ENCODE peak calls at places on chromosomes 3 and 15, in five cellular contexts. Y is sigmoid colon, F is endothelial cell of umbilical vein, Q is esophagus squamous epithelium, E is breast epithelium. R is an unnamed sample. For H3K4me1 and H3K27me3, the result is how much of the 10 kb centered on the place peaks cover.

GRCh38 chr3:116709479-116709878 is at the start of gene TUSC7:
- DNase-seq in Y (no peak), F (no peak), Q (no peak), E (no peak), R (no peak)

GRCh38 chr3:188274249-188274915 is 120.4 kb downstream of the LPP start:
- DNase-seq in Y (no peak), F (no peak), Q (no peak), E (no peak), R (no peak)

GRCh38 chr3:59992578-59992977 is 942.8 kb upstream of the CFAP20DC start:
- DNase-seq in Y (no peak), F (no peak), Q (no peak), E (no peak), R (no peak)

GRCh38 chr3:14834807-14835466 is 16.2 kb downstream of the FGD5 start:
- DNase-seq in Y (peak), F (no peak), Q (no peak), E (no peak), R (no peak)

GRCh38 chr15:94305133-94305532 is 73.8 kb downstream of the MCTP2 start:
- DNase-seq in Y (no peak), F (no peak), Q (no peak), E (no peak), R (no peak)

GRCh38 chr15:99172171-99172570 is 67.3 kb downstream of the SYNM start:
- DNase-seq in Y (no peak), F (no peak), Q (no peak), E (peak), R (no peak)

GRCh38 chr15:94348084-94348483 is 116.7 kb downstream of the MCTP2 start:
- DNase-seq in Y (no peak), F (no peak), Q (no peak), E (no peak), R (no peak)

GRCh38 chr3:11300970-11301369 is 28.8 kb downstream of the ATG7 start:
- DNase-seq in Y (no peak), F (no peak), Q (no peak), E (no peak), R (no peak)

GRCh38 chr3:8458711-8459110 is 42.9 kb upstream of the LMCD1 start:
- DNase-seq in Y (no peak), F (peak), Q (no peak), E (no peak), R (no peak)

GRCh38 chr3:192092388-192093005 is 631.5 kb downstream of the PYDC2 start:
- DNase-seq in Y (no peak), F (no peak), Q (no peak), E (no peak), R (no peak)

GRCh38 chr3:101809178-101810022 is 30.4 kb downstream of the NXPE3 start:
- DNase-seq in Y (no peak), F (peak), Q (no peak), E (no peak), R (no peak)

GRCh38 chr3:149151843-149152242 is 22.4 kb downstream of the HPS3 start:
- DNase-seq in Y (no peak), F (peak), Q (no peak), E (no peak), R (no peak)

GRCh38 chr3:139427283-139428060 is 38.0 kb upstream of the COPB2 start:
- DNase-seq in Y (no peak), F (peak), Q (no peak), E (no peak), R (no peak)

GRCh38 chr3:132723024-132723462 is 834 bp upstream of the NPHP3 start:
- DNase-seq in Y (no peak), F (no peak), Q (no peak), E (no peak), R (no peak)

GRCh38 chr3:116059421-116060096 is 385.7 kb downstream of the LSAMP start:
- DNase-seq in Y (no peak), F (no peak), Q (no peak), E (no peak), R (no peak)

GRCh38 chr15:57138260-57138895 is 219.9 kb downstream of the TCF12 start:
- DNase-seq in Y (no peak), F (peak), Q (no peak), E (no peak), R (no peak)

GRCh38 chr15:52445954-52446353 is 82.7 kb downstream of the MYO5A start:
- DNase-seq in Y (no peak), F (no peak), Q (no peak), E (no peak), R (no peak)

GRCh38 chr15:44812029-44812517 is 75.7 kb downstream of the TRIM69 start:
- DNase-seq in Y (no peak), F (no peak), Q (no peak), E (peak), R (peak)

GRCh38 chr3:58009026-58009748 is 965 bp downstream of the FLNB start:
- DNase-seq in Y (peak), F (no peak), Q (no peak), E (no peak), R (no peak)

GRCh38 chr3:38022301-38022700 is 7.1 kb downstream of the PLCD1 start:
- DNase-seq in Y (no peak), F (no peak), Q (no peak), E (no peak), R (no peak)

GRCh38 chr3:4581905-4582611 is 88.9 kb downstream of the ITPR1 start:
- DNase-seq in Y (no peak), F (no peak), Q (no peak), E (no peak), R (no peak)

GRCh38 chr3:196178993-196179379 is 32.2 kb downstream of the ZDHHC19 start:
- DNase-seq in Y (no peak), F (no peak), Q (no peak), E (no peak), R (no peak)

GRCh38 chr3:126102530-126102951 is 18.6 kb upstream of the SLC41A3 start:
- DNase-seq in Y (peak), F (peak), Q (no peak), E (peak), R (no peak)

GRCh38 chr3:16741890-16742289 is 136.7 kb upstream of the DAZL start:
- DNase-seq in Y (no peak), F (no peak), Q (no peak), E (no peak), R (peak)

GRCh38 chr3:149388001-149388435 is 10.6 kb upstream of the TM4SF1 start:
- DNase-seq in Y (no peak), F (peak), Q (no peak), E (no peak), R (no peak)

GRCh38 chr15:95718441-95718840 is 612.1 kb upstream of the NR2F2 start:
- DNase-seq in Y (peak), F (no peak), Q (no peak), E (peak), R (peak)

GRCh38 chr3:169771651-169772529 is 1.3 kb upstream of the MYNN start:
- DNase-seq in Y (peak), F (peak), Q (no peak), E (no peak), R (no peak)

GRCh38 chr15:81194723-81195122 is 2.0 kb upstream of the IL16 start:
- DNase-seq in Y (no peak), F (no peak), Q (no peak), E (no peak), R (no peak)

GRCh38 chr3:20405731-20406130 is 219.7 kb upstream of the SGO1 start:
- DNase-seq in Y (no peak), F (no peak), Q (no peak), E (no peak), R (no peak)

GRCh38 chr15:28942046-28942445 is 56.3 kb downstream of the APBA2 start:
- DNase-seq in Y (peak), F (no peak), Q (no peak), E (no peak), R (no peak)

GRCh38 chr3:46065294-46065705 is 38.0 kb upstream of the XCR1 start:
- DNase-seq in Y (no peak), F (no peak), Q (no peak), E (peak), R (no peak)

GRCh38 chr3:173397161-173398110 is at the start of gene NLGN1:
- DNase-seq in Y (peak), F (peak), Q (no peak), E (peak), R (peak)

GRCh38 chr15:66631616-66632263 is 65.9 kb upstream of the LCTL start:
- DNase-seq in Y (no peak), F (no peak), Q (no peak), E (no peak), R (no peak)

GRCh38 chr3:53525765-53526761 is 31.7 kb downstream of the CACNA1D start:
- DNase-seq in Y (peak), F (no peak), Q (no peak), E (peak), R (no peak)

GRCh38 chr3:135471911-135472310 is 493.6 kb upstream of the PPP2R3A start:
- DNase-seq in Y (no peak), F (no peak), Q (no peak), E (no peak), R (no peak)

GRCh38 chr3:25055981-25056380 is 372.1 kb upstream of the RARB start:
- DNase-seq in Y (no peak), F (no peak), Q (no peak), E (no peak), R (no peak)

GRCh38 chr3:46892285-46893145 is 15.0 kb downstream of the PTH1R start:
- DNase-seq in Y (peak), F (peak), Q (no peak), E (peak), R (peak)

GRCh38 chr15:75961332-75961731 is 50.9 kb downstream of the NRG4 start:
- DNase-seq in Y (no peak), F (no peak), Q (no peak), E (no peak), R (no peak)

GRCh38 chr3:27712136-27713065 is 9.7 kb downstream of the EOMES start:
- DNase-seq in Y (peak), F (peak), Q (no peak), E (peak), R (peak)

DNA sequence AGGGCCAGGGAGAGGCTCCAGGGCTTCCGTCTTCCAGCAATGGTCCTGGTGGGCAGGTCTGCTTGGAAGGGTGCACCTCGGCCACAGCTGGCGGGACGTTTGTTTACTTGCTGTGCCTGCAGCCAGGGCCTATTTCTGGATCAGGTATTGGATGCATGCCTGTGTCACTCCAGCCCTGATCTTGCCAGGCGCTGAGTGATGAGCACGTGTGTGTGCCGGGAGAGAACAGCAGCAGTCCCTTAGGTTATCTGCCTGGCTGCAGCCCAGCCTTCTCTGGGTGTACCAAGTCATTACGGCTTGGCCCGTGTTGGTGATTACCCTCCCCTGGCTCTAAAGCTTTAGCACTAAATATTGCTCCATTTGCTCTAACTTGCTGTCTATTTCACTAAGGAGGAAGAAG is 14.9 kb downstream of the CCDC32 start:
- DNase-seq in Y (no peak), F (no peak), Q (no peak), E (no peak), R (peak)
- TF ChIP-seq POLR2A in Y (no peak), F (no peak), Q (no peak), E (no peak), R (no peak)

DNA sequence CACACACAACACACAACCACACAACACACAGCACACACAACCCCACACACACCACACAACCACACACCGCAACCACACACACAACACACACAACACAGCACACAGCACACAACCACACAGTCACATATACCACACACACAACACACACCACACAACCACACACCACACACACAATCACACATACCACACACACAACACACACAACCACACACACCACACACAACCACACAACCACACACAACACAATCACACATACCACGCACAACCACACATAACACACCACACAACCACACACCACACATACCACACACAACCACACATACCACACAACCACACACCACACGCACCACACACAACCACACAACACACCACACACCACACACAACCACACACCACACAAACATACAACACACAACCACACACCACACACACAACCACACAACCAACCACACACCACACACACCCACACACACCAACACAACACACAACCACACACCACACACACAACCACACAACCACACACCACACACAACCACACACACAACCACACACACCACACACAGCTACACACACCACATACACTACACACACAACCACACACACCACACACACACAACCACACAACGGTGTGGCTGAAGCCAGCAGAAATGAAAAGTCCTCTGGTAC is 23.6 kb downstream of the CPN2 start:
- DNase-seq in Y (no peak), F (no peak), Q (no peak), E (no peak), R (no peak)
- H3K4me1 ChIP-seq in Y (under half), F (under half), Q (half or more), E (under half), R (under half)

GRCh38 chr15:37107754-37108724 is 7.7 kb upstream of the MEIS2 start:
- DNase-seq in Y (no peak), F (no peak), Q (no peak), E (no peak), R (no peak)

GRCh38 chr15:37104413-37105392 is 4.4 kb upstream of the MEIS2 start:
- DNase-seq in Y (no peak), F (no peak), Q (no peak), E (no peak), R (no peak)

GRCh38 chr15:37106490-37107001 is 6.2 kb upstream of the MEIS2 start:
- DNase-seq in Y (peak), F (peak), Q (no peak), E (no peak), R (no peak)

GRCh38 chr15:37107071-37107753 is 6.9 kb upstream of the MEIS2 start:
- DNase-seq in Y (peak), F (no peak), Q (no peak), E (no peak), R (no peak)

DNA sequence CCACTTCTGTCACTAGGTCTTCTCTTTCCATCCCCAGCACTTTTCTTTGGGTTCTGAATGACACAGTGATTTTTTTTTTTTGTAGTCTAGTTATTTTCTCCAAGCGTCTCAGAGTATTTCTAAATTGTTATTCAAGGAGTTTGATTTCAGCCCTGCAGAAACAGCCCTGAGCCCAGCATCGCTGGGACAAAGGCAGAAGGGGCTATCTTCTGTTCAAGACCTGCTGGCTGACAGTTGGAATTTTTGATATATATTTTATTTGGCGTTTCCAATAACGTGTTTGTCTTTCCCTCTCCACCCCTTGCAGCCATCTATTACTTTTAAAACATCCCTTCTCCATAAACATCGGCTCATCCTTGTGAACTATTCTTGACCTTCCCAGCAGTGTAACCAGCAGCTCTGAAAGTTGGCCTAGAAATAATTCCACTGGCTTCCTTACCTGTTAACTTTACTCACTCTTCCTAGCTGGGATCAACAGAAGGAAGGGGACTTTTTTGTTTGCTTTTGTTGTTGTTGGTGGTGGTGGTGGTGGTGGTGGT is 5.5 kb upstream of the MEIS2 start:
- DNase-seq in Y (no peak), F (no peak), Q (no peak), E (no peak), R (no peak)
- H3K27me3 ChIP-seq in Y (under half), F (half or more), Q (half or more), E (under half), R (under half)

GRCh38 chr3:49119036-49119435 is 1.6 kb downstream of the USP19 start:
- DNase-seq in Y (no peak), F (no peak), Q (no peak), E (no peak), R (no peak)

GRCh38 chr3:49120096-49120437 is 556 bp downstream of the USP19 start:
- DNase-seq in Y (no peak), F (peak), Q (no peak), E (no peak), R (no peak)

GRCh38 chr3:49121244-49121671 is 635 bp upstream of the USP19 start:
- DNase-seq in Y (no peak), F (no peak), Q (no peak), E (no peak), R (no peak)

GRCh38 chr3:49120438-49121135 is at the start of gene USP19:
- DNase-seq in Y (peak), F (peak), Q (peak), E (peak), R (peak)

DNA sequence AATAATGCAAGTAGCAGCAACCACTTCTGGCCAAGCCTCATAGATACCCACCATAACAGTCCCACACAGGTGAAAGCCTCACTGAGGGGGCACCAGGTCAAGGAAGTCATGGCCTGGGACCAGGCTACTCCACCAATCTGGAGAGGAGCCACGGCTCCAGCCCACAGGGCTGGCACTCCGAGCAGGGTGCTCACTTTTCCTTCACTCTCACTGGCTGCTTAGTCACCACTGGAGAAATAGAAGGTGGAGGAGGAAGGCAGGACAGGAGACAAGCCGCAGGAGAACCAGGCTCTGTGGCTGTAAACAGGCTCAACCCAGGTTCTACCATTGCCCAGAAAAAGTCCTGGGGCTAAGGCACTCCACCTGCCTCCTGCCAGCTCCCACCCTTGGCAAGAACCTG is 1.2 kb downstream of the USP19 start:
- DNase-seq in Y (no peak), F (no peak), Q (no peak), E (no peak), R (no peak)
- TF ChIP-seq POLR2A in Y (no peak), F (peak), Q (no peak), E (no peak), R (no peak)

GRCh38 chr3:163708428-163708827 is 1369.9 kb downstream of the SI start:
- DNase-seq in Y (no peak), F (no peak), Q (no peak), E (no peak), R (no peak)

GRCh38 chr3:163707659-163708058 is 1370.6 kb downstream of the SI start:
- DNase-seq in Y (no peak), F (no peak), Q (no peak), E (no peak), R (no peak)
- H3K4me1 ChIP-seq in Y (under half), F (under half), Q (under half), E (under half), R (under half)

DNA sequence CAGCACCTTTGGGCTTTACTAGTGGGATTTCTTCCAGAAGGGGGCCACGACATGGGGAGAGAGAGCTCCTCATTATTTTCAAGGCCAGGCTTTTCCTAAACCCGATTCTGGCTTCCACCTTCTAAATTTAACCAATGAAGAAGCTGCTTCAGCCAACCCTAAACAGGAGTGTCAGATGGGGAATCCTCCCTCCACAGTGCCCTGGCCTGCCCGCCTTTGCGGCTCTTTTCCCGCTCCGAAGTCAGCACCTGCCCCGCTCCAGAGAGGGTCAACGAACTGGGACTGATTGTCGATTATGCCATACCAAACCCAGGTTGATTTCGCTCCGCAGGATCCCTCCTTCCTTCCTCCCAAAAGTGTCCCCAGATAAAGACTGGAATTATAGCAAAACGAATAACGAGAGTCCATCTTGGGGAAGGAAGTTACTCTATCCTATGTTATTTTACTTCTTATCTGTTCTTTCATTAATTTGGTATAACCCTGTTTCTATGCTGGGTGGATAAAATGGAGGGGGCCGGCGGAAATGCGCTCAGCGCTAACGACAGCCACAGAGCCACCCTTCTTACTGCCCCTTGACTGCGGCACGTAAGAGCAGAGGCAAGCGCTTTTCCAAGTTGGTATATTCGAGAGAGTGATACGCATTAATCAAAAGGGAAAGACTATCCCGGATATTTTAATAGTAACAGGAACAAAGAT is 10.8 kb downstream of the SHOX2 start:
- DNase-seq in Y (no peak), F (peak), Q (no peak), E (no peak), R (no peak)
- H3K27me3 ChIP-seq in Y (half or more), F (half or more), Q (half or more), E (half or more), R (half or more)

GRCh38 chr3:124666067-124666466 is 64.2 kb upstream of the UMPS start:
- DNase-seq in Y (no peak), F (no peak), Q (no peak), E (no peak), R (no peak)
- TF ChIP-seq POLR2A in Y (no peak), F (no peak), Q (no peak), E (no peak), R (no peak)

GRCh38 chr3:152365766-152366593 is 97.3 kb downstream of the MBNL1 start:
- DNase-seq in Y (no peak), F (peak), Q (no peak), E (no peak), R (no peak)
- H3K4me1 ChIP-seq in Y (under half), F (under half), Q (half or more), E (under half), R (half or more)

R was measured in heart left ventricle.